ENCODE peak calls at places on chromosomes 1 and 21, in four cellular contexts. Z, T, J and G are unnamed samples.

GRCh38 chr1:203163891-203164635 is 11.6 kb downstream of the MYBPH start:
- DNase-seq in Z (no peak), T (no peak), J (no peak), G (no peak)

GRCh38 chr21:36717901-36718465 is 19.1 kb downstream of the SIM2 start:
- DNase-seq in Z (no peak), T (no peak), J (no peak), G (no peak)

GRCh38 chr1:108881369-108881768 is 4.6 kb downstream of the GPSM2 start:
- DNase-seq in Z (peak; percentile 65), T (no peak), J (no peak), G (no peak)

GRCh38 chr1:53733975-53734649 is 4.9 kb downstream of the GLIS1 start:
- DNase-seq in Z (peak; percentile 86), T (no peak), J (no peak), G (no peak)

GRCh38 chr1:231139125-231139649 is 22.7 kb upstream of the TRIM67 start:
- DNase-seq in Z (peak; percentile 85), T (no peak), J (peak; percentile 6), G (no peak)

GRCh38 chr1:44640178-44640865 is 34.0 kb downstream of the TMEM53 start:
- DNase-seq in Z (no peak), T (no peak), J (no peak), G (no peak)

GRCh38 chr1:201123866-201124265 is 3.1 kb downstream of the ASCL5 start:
- DNase-seq in Z (peak; percentile 9), T (no peak), J (no peak), G (no peak)

GRCh38 chr1:68276448-68276847 is 44.1 kb upstream of the WLS start:
- DNase-seq in Z (no peak), T (no peak), J (no peak), G (no peak)

GRCh38 chr1:16163882-16164820 is 8.3 kb upstream of the EPHA2 start:
- DNase-seq in Z (peak; percentile 98), T (no peak), J (peak; percentile 87), G (no peak)

GRCh38 chr21:15058718-15059316 is 6.0 kb downstream of the NRIP1 start:
- DNase-seq in Z (peak; percentile 86), T (no peak), J (peak; percentile 44), G (no peak)

GRCh38 chr1:117512728-117513321 is 93.0 kb upstream of the TENT5C start:
- DNase-seq in Z (peak; percentile 49), T (no peak), J (peak; percentile 22), G (no peak)

GRCh38 chr1:206496131-206496793 is 11.1 kb upstream of the RASSF5 start:
- DNase-seq in Z (no peak), T (no peak), J (no peak), G (no peak)

GRCh38 chr1:151790940-151791651 is 796 bp upstream of the TDRKH start:
- DNase-seq in Z (peak; percentile 13), T (peak; percentile 53), J (peak; percentile 41), G (no peak)

GRCh38 chr21:30340714-30341573 is 3.5 kb upstream of the KRTAP27-1 start:
- DNase-seq in Z (peak; percentile 61), T (peak; percentile 48), J (peak; percentile 56), G (peak; percentile 26)

GRCh38 chr1:2213576-2214505 is 14.3 kb upstream of the SKI start:
- DNase-seq in Z (peak; percentile 89), T (no peak), J (peak; percentile 69), G (no peak)

GRCh38 chr1:2189459-2190425 is 4.8 kb downstream of the FAAP20 start:
- DNase-seq in Z (peak; percentile 98), T (peak; percentile 86), J (peak; percentile 98), G (peak; percentile 83)

GRCh38 chr1:52032785-52033131 is 852 bp downstream of the KTI12 start:
- DNase-seq in Z (peak; percentile 78), T (peak; percentile 13), J (peak; percentile 56), G (peak; percentile 24)

GRCh38 chr21:42793774-42794173 is 85.6 kb downstream of the WDR4 start:
- DNase-seq in Z (no peak), T (no peak), J (no peak), G (no peak)

GRCh38 chr1:156851779-156852413 is 7.0 kb downstream of the INSRR start:
- DNase-seq in Z (no peak), T (no peak), J (no peak), G (no peak)

GRCh38 chr1:36248250-36248894 is 24.1 kb downstream of the THRAP3 start:
- DNase-seq in Z (peak; percentile 98), T (no peak), J (peak; percentile 61), G (peak; percentile 36)

GRCh38 chr1:244011796-244012195 is 39.3 kb upstream of the ZBTB18 start:
- DNase-seq in Z (no peak), T (no peak), J (no peak), G (no peak)

GRCh38 chr1:155043259-155043658 is 7.9 kb upstream of the ADAM15 start:
- DNase-seq in Z (no peak), T (no peak), J (peak; percentile 43), G (no peak)

GRCh38 chr1:171800850-171801249 is 19.4 kb downstream of the METTL13 start:
- DNase-seq in Z (no peak), T (no peak), J (no peak), G (no peak)

GRCh38 chr1:88462481-88463261 is 221.4 kb upstream of the PKN2 start:
- DNase-seq in Z (peak; percentile 19), T (peak; percentile 54), J (peak; percentile 75), G (no peak)

GRCh38 chr1:174968750-174969244 is 30.9 kb upstream of the CACYBP start:
- DNase-seq in Z (peak; percentile 89), T (no peak), J (no peak), G (no peak)

DNA sequence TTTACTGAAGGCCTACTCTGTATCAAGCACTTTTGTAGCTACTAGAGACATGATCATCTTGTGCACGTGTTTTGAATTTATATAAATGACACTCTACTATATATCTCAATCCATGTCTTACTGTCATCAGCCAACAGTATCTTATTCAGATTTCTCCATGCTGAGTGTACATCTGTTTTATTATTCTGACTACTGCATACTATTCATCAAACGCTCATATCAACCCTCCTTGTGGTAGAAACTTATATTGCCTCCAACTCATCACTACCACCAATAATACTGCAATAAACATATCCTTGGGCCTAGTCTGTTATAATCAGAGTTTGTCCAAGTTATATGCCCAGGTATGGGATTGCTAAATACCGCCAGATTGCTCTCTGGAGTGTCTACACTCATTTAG is 81.6 kb upstream of the IRF2BP2 start:
- DNase-seq in Z (peak; percentile 66), T (no peak), J (no peak), G (no peak)
- TF ChIP-seq CTCF in Z (peak; percentile 43), T (peak; percentile 28), J (no peak), G (no peak)

DNA sequence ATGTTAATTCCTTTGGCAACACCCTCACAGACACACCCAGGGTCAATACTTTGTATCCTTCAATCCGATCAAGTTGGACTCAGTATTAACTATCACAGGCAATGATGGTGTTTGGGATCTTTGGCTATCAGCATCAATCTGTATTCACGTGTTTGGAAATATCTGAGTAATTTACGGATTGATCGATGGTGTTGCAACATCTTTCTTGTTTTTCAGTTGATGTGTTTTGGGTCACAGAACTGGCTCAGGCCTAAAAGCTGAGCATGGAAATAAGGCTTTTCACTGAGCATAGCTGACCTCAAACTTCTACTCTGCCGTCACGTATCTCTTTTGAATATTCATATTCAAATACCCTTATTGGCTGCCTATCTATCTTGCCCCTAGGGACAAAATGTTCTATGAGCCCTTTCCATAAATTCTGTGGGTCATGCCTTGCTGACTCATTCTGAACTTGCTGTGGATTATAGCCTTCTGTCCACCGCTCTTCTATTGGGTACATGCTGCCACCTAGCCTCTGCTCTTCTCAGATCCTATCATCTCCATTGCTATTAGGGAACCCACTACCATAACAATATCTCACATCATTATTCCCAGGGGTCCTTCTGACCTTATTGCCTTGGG is 156.0 kb downstream of the PDE4B start:
- DNase-seq in Z (peak; percentile 88), T (peak; percentile 4), J (peak; percentile 44), G (no peak)
- TF ChIP-seq CTCF in Z (peak; percentile 32), T (no peak), J (peak; percentile 31), G (no peak)

GRCh38 chr1:65632230-65632629 is 160.5 kb upstream of the PDE4B start:
- DNase-seq in Z (no peak), T (no peak), J (no peak), G (no peak)

GRCh38 chr1:65626003-65626402 is 166.7 kb upstream of the PDE4B start:
- DNase-seq in Z (no peak), T (no peak), J (no peak), G (no peak)

GRCh38 chr1:65625528-65625927 is 167.2 kb upstream of the PDE4B start:
- DNase-seq in Z (no peak), T (no peak), J (no peak), G (no peak)

GRCh38 chr1:65629788-65630187 is 162.9 kb upstream of the PDE4B start:
- DNase-seq in Z (no peak), T (no peak), J (no peak), G (no peak)

GRCh38 chr1:65630855-65631254 is 161.8 kb upstream of the PDE4B start:
- DNase-seq in Z (peak; percentile 19), T (no peak), J (no peak), G (no peak)
- TF ChIP-seq CTCF in Z (no peak), T (no peak), J (no peak), G (no peak)

GRCh38 chr1:225565845-225566244 is 87.1 kb downstream of the ENAH start:
- DNase-seq in Z (peak; percentile 72), T (no peak), J (peak; percentile 19), G (no peak)

GRCh38 chr1:225573216-225573615 is 79.7 kb downstream of the ENAH start:
- DNase-seq in Z (no peak), T (no peak), J (no peak), G (no peak)

GRCh38 chr1:225572422-225572821 is 80.5 kb downstream of the ENAH start:
- DNase-seq in Z (peak; percentile 78), T (no peak), J (peak; percentile 19), G (no peak)

DNA sequence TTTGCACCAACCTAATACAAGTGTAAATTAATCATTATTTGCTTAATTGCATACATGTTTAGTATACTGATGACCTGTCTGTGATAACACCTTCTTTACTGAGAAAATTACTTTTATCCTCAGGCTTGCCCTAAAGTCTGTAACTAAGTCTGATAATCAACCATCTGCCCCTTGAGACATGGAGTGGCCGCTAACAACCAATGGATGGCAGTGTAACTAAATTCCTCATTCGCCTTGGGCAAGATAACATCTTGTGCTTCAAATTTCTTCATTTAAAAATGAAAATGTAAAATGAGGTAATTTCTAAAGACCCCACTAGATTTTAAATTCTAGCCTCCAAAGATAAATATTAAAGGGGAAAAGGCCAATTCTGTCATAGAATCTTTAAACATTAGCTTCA is 85.1 kb downstream of the ENAH start:
- DNase-seq in Z (no peak), T (no peak), J (no peak), G (no peak)
- TF ChIP-seq CTCF in Z (no peak), T (no peak), J (peak; percentile 17), G (no peak)